ENCODE peak calls at places on chromosome 5, in seven cellular contexts. C is fibroblast of lung, M is SK-N-SH, Z is OCI-LY7, Y is osteoblast, E is PC-9, U is mesendoderm. L is an unnamed sample. For H3K79me2, the result is how much of the 10 kb centered on the place peaks cover.

GRCh38 chr5:518721-519120 is 5.5 kb downstream of the SLC9A3 start:
- DNase-seq in C (no peak), M (no peak), Z (no peak), Y (no peak), E (peak), U (no peak), L (no peak)

GRCh38 chr5:43000198-43000840 is 39.8 kb downstream of the ANXA2R start:
- DNase-seq in C (peak), M (no peak), Z (no peak), Y (no peak), E (peak), U (peak), L (no peak)

GRCh38 chr5:165029471-165029870 is 1524.1 kb downstream of the MAT2B start:
- DNase-seq in C (peak), M (peak), Z (peak), Y (no peak), E (no peak), U (peak), L (no peak)

GRCh38 chr5:41754857-41755256 is 115.4 kb downstream of the OXCT1 start:
- DNase-seq in C (peak), M (no peak), Z (peak), Y (no peak), E (no peak), U (no peak), L (no peak)

GRCh38 chr5:109859537-109859936 is 169.8 kb downstream of the MAN2A1 start:
- DNase-seq in C (no peak), M (no peak), Z (no peak), Y (no peak), E (no peak), U (no peak), L (no peak)

GRCh38 chr5:148290271-148291195 is 21.7 kb upstream of the SPINK7 start:
- DNase-seq in C (peak), M (peak), Z (peak), Y (peak), E (no peak), U (peak), L (no peak)

GRCh38 chr5:93809430-93809829 is 68.0 kb upstream of the POU5F2 start:
- DNase-seq in C (no peak), M (no peak), Z (no peak), Y (no peak), E (no peak), U (no peak), L (no peak)

GRCh38 chr5:62395210-62395950 is 8.3 kb downstream of the DIMT1 start:
- DNase-seq in C (peak), M (no peak), Z (no peak), Y (no peak), E (no peak), U (no peak), L (no peak)

GRCh38 chr5:76849767-76850291 is at the start of gene S100Z:
- DNase-seq in C (no peak), M (no peak), Z (no peak), Y (no peak), E (no peak), U (peak), L (peak)

GRCh38 chr5:79974896-79975295 is 16.2 kb downstream of the MTX3 start:
- DNase-seq in C (peak), M (no peak), Z (no peak), Y (no peak), E (peak), U (peak), L (no peak)

GRCh38 chr5:74934949-74935751 is 69.0 kb upstream of the FAM169A start:
- DNase-seq in C (peak), M (no peak), Z (no peak), Y (no peak), E (no peak), U (peak), L (no peak)

GRCh38 chr5:17723876-17724275 is 89.6 kb downstream of the TAF11L14 start:
- DNase-seq in C (no peak), M (no peak), Z (no peak), Y (no peak), E (no peak), U (no peak), L (no peak)

GRCh38 chr5:140148508-140148907 is 22.8 kb downstream of the IGIP start:
- DNase-seq in C (peak), M (peak), Z (no peak), Y (peak), E (no peak), U (peak), L (no peak)

GRCh38 chr5:141697586-141697985 is 15.6 kb upstream of the ARAP3 start:
- DNase-seq in C (no peak), M (no peak), Z (no peak), Y (peak), E (no peak), U (no peak), L (no peak)

GRCh38 chr5:61332891-61333350 is 863 bp downstream of the ZSWIM6 start:
- DNase-seq in C (peak), M (peak), Z (no peak), Y (peak), E (peak), U (peak), L (no peak)

GRCh38 chr5:135851907-135852805 is 17.7 kb downstream of the SLC25A48 start:
- DNase-seq in C (no peak), M (no peak), Z (no peak), Y (peak), E (no peak), U (no peak), L (no peak)

GRCh38 chr5:39422886-39423285 is 1.9 kb downstream of the DAB2 start:
- DNase-seq in C (no peak), M (no peak), Z (no peak), Y (no peak), E (no peak), U (no peak), L (no peak)

GRCh38 chr5:39420482-39421145 is 4.2 kb downstream of the DAB2 start:
- DNase-seq in C (peak), M (no peak), Z (no peak), Y (peak), E (no peak), U (peak), L (no peak)

GRCh38 chr5:39424751-39425524 is at the start of gene DAB2:
- DNase-seq in C (peak), M (peak), Z (no peak), Y (peak), E (peak), U (peak), L (no peak)

GRCh38 chr5:39422036-39422606 is 2.7 kb downstream of the DAB2 start:
- DNase-seq in C (no peak), M (no peak), Z (no peak), Y (no peak), E (no peak), U (peak), L (no peak)

GRCh38 chr5:39423331-39423751 is 1.4 kb downstream of the DAB2 start:
- DNase-seq in C (no peak), M (no peak), Z (no peak), Y (no peak), E (no peak), U (peak), L (no peak)
- H3K79me2 ChIP-seq in C (half or more), M (half or more), Z (under half), Y (half or more), E (under half), U (under half), L (under half)

GRCh38 chr5:172153695-172154094 is 34.3 kb downstream of the STK10 start:
- DNase-seq in C (no peak), M (no peak), Z (no peak), Y (no peak), E (no peak), U (no peak), L (no peak)
- H3K79me2 ChIP-seq in C (under half), M (under half), Z (under half), Y (half or more), E (under half), U (under half), L (under half)

GRCh38 chr5:32126691-32127090 is 47.4 kb downstream of the GOLPH3 start:
- DNase-seq in C (peak), M (no peak), Z (no peak), Y (no peak), E (no peak), U (no peak), L (no peak)
- H3K79me2 ChIP-seq in C (under half), M (half or more), Z (under half), Y (half or more), E (under half), U (under half), L (under half)

DNA sequence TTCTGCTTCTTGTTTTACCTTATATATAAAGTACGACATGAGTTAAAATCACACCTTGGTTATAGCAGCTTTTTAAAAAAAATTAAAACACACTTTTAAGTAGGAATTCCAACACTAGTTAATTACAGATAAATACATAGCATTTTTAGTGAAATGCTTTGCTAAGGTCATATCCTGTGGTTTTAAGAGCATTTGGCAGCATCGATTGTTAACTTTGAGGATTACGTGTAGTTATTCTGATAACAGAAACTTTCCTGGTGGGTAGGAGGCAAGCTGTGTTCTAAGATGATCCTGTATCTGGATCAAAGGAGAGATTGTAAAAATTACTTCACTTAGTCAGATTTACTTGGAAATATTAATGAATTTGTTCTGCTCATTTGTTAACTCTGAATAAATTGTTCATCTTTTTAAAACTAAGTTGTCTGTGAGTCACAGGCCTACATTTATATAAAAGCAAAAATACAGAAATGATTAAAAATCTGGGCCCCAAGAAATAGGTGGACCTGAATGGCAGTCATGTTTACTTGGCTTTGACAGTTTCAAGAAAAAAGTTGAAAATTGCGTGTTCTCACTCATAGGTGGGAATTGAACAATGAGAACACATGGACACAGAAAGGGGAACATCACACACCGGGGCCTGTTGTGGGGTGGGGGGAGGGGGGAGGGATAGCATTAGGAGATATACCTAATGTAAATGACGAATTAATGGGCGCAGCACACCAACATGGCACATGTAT is 58.4 kb downstream of the TRIO start:
- DNase-seq in C (peak), M (no peak), Z (no peak), Y (no peak), E (no peak), U (peak), L (no peak)
- H3K79me2 ChIP-seq in C (half or more), M (half or more), Z (under half), Y (half or more), E (half or more), U (half or more), L (under half)

GRCh38 chr5:172436874-172437369 is 17.4 kb downstream of the SH3PXD2B start:
- DNase-seq in C (no peak), M (no peak), Z (no peak), Y (no peak), E (no peak), U (no peak), L (no peak)
- H3K79me2 ChIP-seq in C (under half), M (half or more), Z (under half), Y (half or more), E (under half), U (under half), L (under half)